ENCODE peak calls at places on chromosomes 6 and 20, in five cellular contexts. One of them, this sample, is unnamed.

GRCh38 chr6:73515204-73516101 is 5.4 kb downstream of the EEF1A1 start:
- DNase-seq in naive thymus-derived CD8-positive, alpha-beta T cell: peak
- DNase-seq in left cardiac atrium: peak
- DNase-seq in fibroblast of lung: peak
- DNase-seq in activated naive CD4-positive, alpha-beta T cell treated with anti-CD3 and anti-CD28 coated beads for 36 hours: peak
- DNase-seq in this sample: no peak

GRCh38 chr20:6123650-6124014 is 802 bp upstream of the FERMT1 start:
- DNase-seq in naive thymus-derived CD8-positive, alpha-beta T cell: no peak
- DNase-seq in fibroblast of lung: no peak
- DNase-seq in left cardiac atrium: no peak
- DNase-seq in activated naive CD4-positive, alpha-beta T cell treated with anti-CD3 and anti-CD28 coated beads for 36 hours: no peak
- DNase-seq in this sample: no peak

GRCh38 chr6:26223213-26223612 is 136.0 kb downstream of the HFE start:
- DNase-seq in fibroblast of lung: peak
- DNase-seq in left cardiac atrium: no peak
- DNase-seq in activated naive CD4-positive, alpha-beta T cell treated with anti-CD3 and anti-CD28 coated beads for 36 hours: no peak
- DNase-seq in naive thymus-derived CD8-positive, alpha-beta T cell: no peak
- DNase-seq in this sample: no peak

GRCh38 chr6:36441307-36441894 is 1.3 kb downstream of the PXT1 start:
- DNase-seq in activated naive CD4-positive, alpha-beta T cell treated with anti-CD3 and anti-CD28 coated beads for 36 hours: peak
- DNase-seq in left cardiac atrium: peak
- DNase-seq in fibroblast of lung: peak
- DNase-seq in naive thymus-derived CD8-positive, alpha-beta T cell: peak
- DNase-seq in this sample: peak

GRCh38 chr6:3208775-3209113 is 18.7 kb downstream of the TUBB2B start:
- DNase-seq in fibroblast of lung: no peak
- DNase-seq in naive thymus-derived CD8-positive, alpha-beta T cell: no peak
- DNase-seq in left cardiac atrium: no peak
- DNase-seq in activated naive CD4-positive, alpha-beta T cell treated with anti-CD3 and anti-CD28 coated beads for 36 hours: no peak
- DNase-seq in this sample: no peak

GRCh38 chr6:143160008-143160407 is 99.3 kb downstream of the AIG1 start:
- DNase-seq in left cardiac atrium: no peak
- DNase-seq in naive thymus-derived CD8-positive, alpha-beta T cell: no peak
- DNase-seq in fibroblast of lung: peak
- DNase-seq in activated naive CD4-positive, alpha-beta T cell treated with anti-CD3 and anti-CD28 coated beads for 36 hours: no peak
- DNase-seq in this sample: no peak

GRCh38 chr6:46491789-46492547 is 719 bp upstream of the RCAN2 start:
- DNase-seq in naive thymus-derived CD8-positive, alpha-beta T cell: peak
- DNase-seq in left cardiac atrium: peak
- DNase-seq in activated naive CD4-positive, alpha-beta T cell treated with anti-CD3 and anti-CD28 coated beads for 36 hours: no peak
- DNase-seq in fibroblast of lung: peak
- DNase-seq in this sample: no peak

GRCh38 chr6:113172531-113172966 is 684.6 kb upstream of the MARCKS start:
- DNase-seq in left cardiac atrium: peak
- DNase-seq in fibroblast of lung: peak
- DNase-seq in activated naive CD4-positive, alpha-beta T cell treated with anti-CD3 and anti-CD28 coated beads for 36 hours: no peak
- DNase-seq in naive thymus-derived CD8-positive, alpha-beta T cell: no peak
- DNase-seq in this sample: no peak

GRCh38 chr6:113909224-113909856 is 52.2 kb downstream of the MARCKS start:
- DNase-seq in left cardiac atrium: no peak
- DNase-seq in naive thymus-derived CD8-positive, alpha-beta T cell: no peak
- DNase-seq in activated naive CD4-positive, alpha-beta T cell treated with anti-CD3 and anti-CD28 coated beads for 36 hours: no peak
- DNase-seq in fibroblast of lung: peak
- DNase-seq in this sample: no peak

GRCh38 chr6:170271771-170272314 is 19.0 kb downstream of the DLL1 start:
- DNase-seq in activated naive CD4-positive, alpha-beta T cell treated with anti-CD3 and anti-CD28 coated beads for 36 hours: peak
- DNase-seq in left cardiac atrium: no peak
- DNase-seq in naive thymus-derived CD8-positive, alpha-beta T cell: peak
- DNase-seq in fibroblast of lung: no peak
- DNase-seq in this sample: no peak

GRCh38 chr6:166597711-166598440 is 11.4 kb upstream of the RAMACL start:
- DNase-seq in fibroblast of lung: no peak
- DNase-seq in left cardiac atrium: no peak
- DNase-seq in naive thymus-derived CD8-positive, alpha-beta T cell: no peak
- DNase-seq in activated naive CD4-positive, alpha-beta T cell treated with anti-CD3 and anti-CD28 coated beads for 36 hours: no peak
- DNase-seq in this sample: no peak

GRCh38 chr20:25220021-25220730 is 24.7 kb downstream of the ENTPD6 start:
- DNase-seq in naive thymus-derived CD8-positive, alpha-beta T cell: no peak
- DNase-seq in activated naive CD4-positive, alpha-beta T cell treated with anti-CD3 and anti-CD28 coated beads for 36 hours: no peak
- DNase-seq in fibroblast of lung: no peak
- DNase-seq in left cardiac atrium: no peak
- DNase-seq in this sample: no peak

GRCh38 chr6:163741743-163742363 is 327.3 kb downstream of the QKI start:
- DNase-seq in activated naive CD4-positive, alpha-beta T cell treated with anti-CD3 and anti-CD28 coated beads for 36 hours: no peak
- DNase-seq in fibroblast of lung: no peak
- DNase-seq in left cardiac atrium: no peak
- DNase-seq in naive thymus-derived CD8-positive, alpha-beta T cell: no peak
- DNase-seq in this sample: no peak

GRCh38 chr20:11676618-11677289 is 240.9 kb upstream of the BTBD3 start:
- DNase-seq in fibroblast of lung: peak
- DNase-seq in activated naive CD4-positive, alpha-beta T cell treated with anti-CD3 and anti-CD28 coated beads for 36 hours: peak
- DNase-seq in naive thymus-derived CD8-positive, alpha-beta T cell: no peak
- DNase-seq in left cardiac atrium: peak
- DNase-seq in this sample: no peak

GRCh38 chr20:1831606-1832005 is 63.6 kb upstream of the SIRPA start:
- DNase-seq in activated naive CD4-positive, alpha-beta T cell treated with anti-CD3 and anti-CD28 coated beads for 36 hours: no peak
- DNase-seq in naive thymus-derived CD8-positive, alpha-beta T cell: no peak
- DNase-seq in fibroblast of lung: no peak
- DNase-seq in left cardiac atrium: no peak
- DNase-seq in this sample: no peak

GRCh38 chr6:80214436-80215022 is 108.1 kb downstream of the BCKDHB start:
- DNase-seq in naive thymus-derived CD8-positive, alpha-beta T cell: no peak
- DNase-seq in fibroblast of lung: peak
- DNase-seq in left cardiac atrium: peak
- DNase-seq in activated naive CD4-positive, alpha-beta T cell treated with anti-CD3 and anti-CD28 coated beads for 36 hours: peak
- DNase-seq in this sample: no peak

GRCh38 chr20:55360895-55361294 is 644.4 kb downstream of the CBLN4 start:
- DNase-seq in left cardiac atrium: no peak
- DNase-seq in activated naive CD4-positive, alpha-beta T cell treated with anti-CD3 and anti-CD28 coated beads for 36 hours: no peak
- DNase-seq in fibroblast of lung: no peak
- DNase-seq in naive thymus-derived CD8-positive, alpha-beta T cell: no peak
- DNase-seq in this sample: no peak

GRCh38 chr20:38135641-38136420 is 29.2 kb downstream of the TGM2 start:
- DNase-seq in fibroblast of lung: no peak
- DNase-seq in naive thymus-derived CD8-positive, alpha-beta T cell: no peak
- DNase-seq in activated naive CD4-positive, alpha-beta T cell treated with anti-CD3 and anti-CD28 coated beads for 36 hours: no peak
- DNase-seq in left cardiac atrium: peak
- DNase-seq in this sample: no peak

GRCh38 chr6:157227202-157228166 is 95.8 kb downstream of the TMEM242 start:
- DNase-seq in left cardiac atrium: no peak
- DNase-seq in activated naive CD4-positive, alpha-beta T cell treated with anti-CD3 and anti-CD28 coated beads for 36 hours: peak
- DNase-seq in naive thymus-derived CD8-positive, alpha-beta T cell: no peak
- DNase-seq in fibroblast of lung: no peak
- DNase-seq in this sample: no peak

GRCh38 chr20:38673731-38674177 is 50.5 kb upstream of the SLC32A1 start:
- DNase-seq in activated naive CD4-positive, alpha-beta T cell treated with anti-CD3 and anti-CD28 coated beads for 36 hours: no peak
- DNase-seq in fibroblast of lung: peak
- DNase-seq in naive thymus-derived CD8-positive, alpha-beta T cell: no peak
- DNase-seq in left cardiac atrium: peak
- DNase-seq in this sample: no peak

GRCh38 chr6:49541210-49541724 is 9.2 kb upstream of the C6orf141 start:
- DNase-seq in naive thymus-derived CD8-positive, alpha-beta T cell: no peak
- DNase-seq in activated naive CD4-positive, alpha-beta T cell treated with anti-CD3 and anti-CD28 coated beads for 36 hours: no peak
- DNase-seq in fibroblast of lung: peak
- DNase-seq in left cardiac atrium: no peak
- DNase-seq in this sample: no peak

GRCh38 chr6:109964949-109965348 is 13.2 kb upstream of the GPR6 start:
- DNase-seq in activated naive CD4-positive, alpha-beta T cell treated with anti-CD3 and anti-CD28 coated beads for 36 hours: no peak
- DNase-seq in left cardiac atrium: no peak
- DNase-seq in fibroblast of lung: no peak
- DNase-seq in naive thymus-derived CD8-positive, alpha-beta T cell: no peak
- DNase-seq in this sample: no peak

This sample was measured in thoracic aorta.